ENCODE peak calls at places on chromosome 19, in four cellular contexts. A, E, R and D are unnamed samples.

GRCh38 chr19:680287-681028 is 4.3 kb downstream of the FSTL3 start:
- DNase-seq in A (peak), E (peak), R (peak), D (peak)

GRCh38 chr19:11931513-11931912 is 6.6 kb downstream of the ZNF700 start:
- DNase-seq in A (no peak), E (no peak), R (no peak), D (no peak)

GRCh38 chr19:42396248-42396541 is 6.1 kb upstream of the CNFN start:
- DNase-seq in A (no peak), E (peak), R (no peak), D (peak)

GRCh38 chr19:28217064-28217463 is 995.9 kb downstream of the UQCRFS1 start:
- DNase-seq in A (no peak), E (no peak), R (no peak), D (no peak)

GRCh38 chr19:18439025-18439909 is 1.3 kb upstream of the ISYNA1 start:
- DNase-seq in A (no peak), E (peak), R (no peak), D (no peak)

GRCh38 chr19:35342430-35342829 is 5.3 kb upstream of the FFAR1 start:
- DNase-seq in A (no peak), E (no peak), R (no peak), D (no peak)

GRCh38 chr19:14770944-14771839 is 7.2 kb downstream of the ADGRE2 start:
- DNase-seq in A (no peak), E (no peak), R (no peak), D (no peak)

GRCh38 chr19:7515471-7516226 is at the start of gene ZNF358:
- DNase-seq in A (no peak), E (peak), R (peak), D (no peak)

GRCh38 chr19:51689751-51690358 is 3.3 kb upstream of the SPACA6 start:
- DNase-seq in A (no peak), E (peak), R (no peak), D (no peak)

GRCh38 chr19:16470911-16471811 is 609 bp downstream of the EPS15L1 start:
- DNase-seq in A (no peak), E (peak), R (no peak), D (peak)

GRCh38 chr19:28377077-28377476 is 835.9 kb downstream of the UQCRFS1 start:
- DNase-seq in A (no peak), E (no peak), R (no peak), D (no peak)

GRCh38 chr19:6362351-6362801 is 1.0 kb downstream of the CLPP start:
- DNase-seq in A (no peak), E (no peak), R (no peak), D (no peak)

GRCh38 chr19:6362024-6362344 is 653 bp downstream of the CLPP start:
- DNase-seq in A (no peak), E (no peak), R (no peak), D (no peak)

GRCh38 chr19:6359942-6360341 is 1.4 kb upstream of the CLPP start:
- DNase-seq in A (no peak), E (no peak), R (no peak), D (no peak)

GRCh38 chr19:6363429-6363828 is 2.1 kb downstream of the CLPP start:
- DNase-seq in A (no peak), E (no peak), R (no peak), D (no peak)

DNA sequence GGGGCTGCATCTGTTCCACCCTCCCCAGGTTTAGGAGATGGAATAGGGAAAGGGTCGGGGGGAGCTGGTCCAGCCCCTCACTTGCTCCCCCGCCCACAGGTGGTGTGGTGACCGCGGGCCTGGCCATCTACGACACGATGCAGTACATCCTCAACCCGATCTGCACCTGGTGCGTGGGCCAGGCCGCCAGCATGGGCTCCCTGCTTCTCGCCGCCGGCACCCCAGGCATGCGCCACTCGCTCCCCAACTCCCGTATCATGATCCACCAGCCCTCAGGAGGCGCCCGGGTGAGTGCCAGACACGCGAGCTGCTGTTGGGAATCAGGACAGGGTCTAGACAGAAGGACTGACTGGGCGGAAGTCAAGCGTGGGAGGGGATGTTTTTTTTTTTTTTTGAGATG is 3.0 kb downstream of the CLPP start:
- DNase-seq in A (no peak), E (no peak), R (no peak), D (no peak)
- TF ChIP-seq POLR2AphosphoS5 in A (no peak), E (no peak), R (no peak), D (no peak)

GRCh38 chr19:54159352-54160181 is at the start of gene LENG1:
- DNase-seq in A (peak), E (peak), R (peak), D (peak)

GRCh38 chr19:54162241-54162805 is 2.8 kb upstream of the LENG1 start:
- DNase-seq in A (no peak), E (peak), R (no peak), D (peak)

GRCh38 chr19:54160948-54161347 is 1.4 kb upstream of the LENG1 start:
- DNase-seq in A (no peak), E (no peak), R (no peak), D (no peak)

GRCh38 chr19:54162884-54163283 is 3.4 kb upstream of the LENG1 start:
- DNase-seq in A (no peak), E (no peak), R (no peak), D (no peak)

DNA sequence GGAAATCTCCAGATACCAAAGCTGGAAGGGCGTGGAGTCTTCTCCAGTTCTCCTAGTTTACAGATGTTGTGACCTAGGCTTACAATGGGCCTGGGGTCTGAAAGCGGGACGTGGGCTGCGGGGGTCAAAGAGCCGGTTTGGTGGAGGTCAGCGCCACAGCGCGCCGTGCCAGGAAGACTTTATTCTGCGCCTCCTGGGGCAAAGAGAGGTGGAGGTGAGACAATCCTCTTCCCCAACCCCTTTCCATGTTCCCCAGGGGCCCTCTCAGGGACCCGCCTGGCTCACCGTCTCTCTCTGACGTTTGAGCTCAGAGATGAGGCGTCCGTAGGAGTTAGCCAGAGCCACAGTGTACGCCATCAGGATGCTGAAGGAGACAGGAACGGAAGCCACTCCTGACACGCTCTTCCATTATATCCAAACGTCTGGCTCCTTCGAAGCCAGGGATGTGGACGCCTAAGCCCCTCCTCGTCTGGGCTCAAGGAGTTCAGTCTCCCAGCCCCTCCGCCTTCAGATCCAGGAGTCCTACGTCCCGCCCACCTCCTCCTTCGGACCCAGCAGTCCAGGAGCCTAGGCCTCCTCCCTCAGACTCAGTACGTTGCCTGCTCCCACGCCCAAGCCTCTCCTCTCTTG is 776 bp upstream of the LENG1 start:
- DNase-seq in A (no peak), E (no peak), R (no peak), D (no peak)
- TF ChIP-seq SPI1 in A (no peak), E (no peak), R (no peak), D (no peak)

GRCh38 chr19:2011169-2011568 is 4.3 kb downstream of the BTBD2 start:
- DNase-seq in A (no peak), E (no peak), R (no peak), D (no peak)
- TF ChIP-seq POLR2AphosphoS5 in A (no peak), E (no peak), R (no peak), D (no peak)

DNA sequence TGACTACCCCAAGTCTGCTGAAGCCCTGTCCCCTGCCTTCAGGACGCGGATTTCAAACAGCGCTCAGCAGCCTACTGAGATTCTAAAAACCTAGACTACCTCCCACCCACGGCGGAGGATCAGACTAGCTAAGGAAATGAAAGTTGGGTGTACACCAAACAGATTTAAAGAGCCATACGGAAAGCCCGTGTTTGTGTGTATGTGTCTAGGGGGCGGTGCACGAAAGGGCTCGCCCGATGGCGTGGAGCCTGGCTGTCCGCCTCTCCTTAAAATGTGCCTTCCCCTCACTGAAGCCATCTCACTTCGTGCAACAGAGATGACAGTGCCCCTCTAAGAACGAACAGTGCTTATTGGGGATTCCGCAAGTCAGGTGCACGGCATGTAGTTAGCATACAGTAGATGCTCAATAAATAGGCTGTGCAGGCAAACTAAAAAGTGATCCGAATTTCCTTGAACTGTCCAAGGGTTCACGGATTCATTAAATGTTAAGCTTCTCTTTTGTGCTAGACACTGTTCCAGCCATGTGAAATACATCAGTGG is 639 bp downstream of the LENG1 start:
- DNase-seq in A (no peak), E (no peak), R (no peak), D (no peak)
- TF ChIP-seq SPI1 in A (peak), E (no peak), R (peak), D (no peak)